ENCODE peak calls at places on chromosomes 11 and 22, in ten cellular contexts. One of them, this sample, is unnamed.

GRCh38 chr11:81772161-81772560 is 961.5 kb downstream of the FAM181B start:
- DNase-seq in lower lobe of right lung: no peak
- DNase-seq in HCT116: no peak
- DNase-seq in ovary: no peak
- DNase-seq in uterus: peak; percentile 14
- DNase-seq in esophagus squamous epithelium: no peak
- DNase-seq in PC-3: no peak
- DNase-seq in kidney: no peak
- DNase-seq in CD8-positive, alpha-beta T cell: no peak
- DNase-seq in heart right ventricle: peak; percentile 6
- DNase-seq in this sample: peak; percentile 68

GRCh38 chr11:96335389-96335788 is 7.6 kb downstream of the MAML2 start:
- DNase-seq in kidney: no peak
- DNase-seq in esophagus squamous epithelium: no peak
- DNase-seq in lower lobe of right lung: no peak
- DNase-seq in ovary: no peak
- DNase-seq in CD8-positive, alpha-beta T cell: no peak
- DNase-seq in uterus: no peak
- DNase-seq in heart right ventricle: no peak
- DNase-seq in HCT116: no peak
- DNase-seq in PC-3: no peak
- DNase-seq in this sample: no peak

GRCh38 chr11:794766-795637 is 3.1 kb downstream of the SLC25A22 start:
- DNase-seq in HCT116: no peak
- DNase-seq in esophagus squamous epithelium: no peak
- DNase-seq in PC-3: no peak
- DNase-seq in uterus: no peak
- DNase-seq in heart right ventricle: no peak
- DNase-seq in ovary: peak; percentile 56
- DNase-seq in CD8-positive, alpha-beta T cell: no peak
- DNase-seq in kidney: no peak
- DNase-seq in lower lobe of right lung: no peak
- DNase-seq in this sample: no peak

GRCh38 chr11:114315749-114316368 is 19.7 kb downstream of the NNMT start:
- DNase-seq in HCT116: no peak
- DNase-seq in CD8-positive, alpha-beta T cell: no peak
- DNase-seq in lower lobe of right lung: peak; percentile 54
- DNase-seq in kidney: no peak
- DNase-seq in ovary: no peak
- DNase-seq in PC-3: peak; percentile 94
- DNase-seq in uterus: no peak
- DNase-seq in heart right ventricle: no peak
- DNase-seq in esophagus squamous epithelium: no peak
- DNase-seq in this sample: no peak

GRCh38 chr11:76152741-76153608 is 53.3 kb downstream of the WNT11 start:
- DNase-seq in uterus: no peak
- DNase-seq in kidney: no peak
- DNase-seq in PC-3: no peak
- DNase-seq in lower lobe of right lung: no peak
- DNase-seq in HCT116: no peak
- DNase-seq in heart right ventricle: no peak
- DNase-seq in esophagus squamous epithelium: no peak
- DNase-seq in CD8-positive, alpha-beta T cell: no peak
- DNase-seq in ovary: no peak
- DNase-seq in this sample: no peak

GRCh38 chr11:134656861-134657540 is 245.0 kb upstream of the B3GAT1 start:
- DNase-seq in lower lobe of right lung: no peak
- DNase-seq in uterus: no peak
- DNase-seq in kidney: peak; percentile 41
- DNase-seq in PC-3: no peak
- DNase-seq in HCT116: no peak
- DNase-seq in ovary: no peak
- DNase-seq in heart right ventricle: peak; percentile 1
- DNase-seq in CD8-positive, alpha-beta T cell: no peak
- DNase-seq in esophagus squamous epithelium: no peak
- DNase-seq in this sample: no peak

GRCh38 chr11:19352736-19353110 is 112.0 kb upstream of the E2F8 start:
- DNase-seq in lower lobe of right lung: no peak
- DNase-seq in heart right ventricle: no peak
- DNase-seq in kidney: no peak
- DNase-seq in HCT116: no peak
- DNase-seq in esophagus squamous epithelium: no peak
- DNase-seq in CD8-positive, alpha-beta T cell: no peak
- DNase-seq in PC-3: no peak
- DNase-seq in uterus: no peak
- DNase-seq in ovary: no peak
- DNase-seq in this sample: no peak

GRCh38 chr11:116690623-116691022 is 82.2 kb downstream of the BUD13 start:
- DNase-seq in kidney: no peak
- DNase-seq in CD8-positive, alpha-beta T cell: no peak
- DNase-seq in uterus: no peak
- DNase-seq in HCT116: no peak
- DNase-seq in lower lobe of right lung: no peak
- DNase-seq in PC-3: no peak
- DNase-seq in esophagus squamous epithelium: no peak
- DNase-seq in heart right ventricle: no peak
- DNase-seq in ovary: no peak
- DNase-seq in this sample: no peak

GRCh38 chr22:41394012-41394356 is 12.2 kb downstream of the TEF start:
- DNase-seq in uterus: no peak
- DNase-seq in esophagus squamous epithelium: no peak
- DNase-seq in heart right ventricle: no peak
- DNase-seq in PC-3: no peak
- DNase-seq in HCT116: no peak
- DNase-seq in CD8-positive, alpha-beta T cell: no peak
- DNase-seq in lower lobe of right lung: no peak
- DNase-seq in ovary: no peak
- DNase-seq in kidney: no peak
- DNase-seq in this sample: no peak

GRCh38 chr11:129258205-129258604 is 66.1 kb upstream of the ARHGAP32 start:
- DNase-seq in esophagus squamous epithelium: no peak
- DNase-seq in CD8-positive, alpha-beta T cell: no peak
- DNase-seq in PC-3: no peak
- DNase-seq in uterus: no peak
- DNase-seq in kidney: no peak
- DNase-seq in lower lobe of right lung: no peak
- DNase-seq in heart right ventricle: no peak
- DNase-seq in HCT116: no peak
- DNase-seq in ovary: no peak
- DNase-seq in this sample: no peak

GRCh38 chr11:73965764-73966121 is 14.9 kb downstream of the DNAJB13 start:
- DNase-seq in lower lobe of right lung: no peak
- DNase-seq in esophagus squamous epithelium: no peak
- DNase-seq in heart right ventricle: no peak
- DNase-seq in kidney: no peak
- DNase-seq in PC-3: no peak
- DNase-seq in uterus: no peak
- DNase-seq in ovary: no peak
- DNase-seq in CD8-positive, alpha-beta T cell: no peak
- DNase-seq in HCT116: no peak
- DNase-seq in this sample: no peak

GRCh38 chr11:75583710-75584658 is 21.9 kb downstream of the SERPINH1 start:
- DNase-seq in kidney: peak; percentile 95
- DNase-seq in lower lobe of right lung: peak; percentile 77
- DNase-seq in CD8-positive, alpha-beta T cell: no peak
- DNase-seq in heart right ventricle: peak; percentile 78
- DNase-seq in HCT116: no peak
- DNase-seq in PC-3: no peak
- DNase-seq in uterus: peak; percentile 84
- DNase-seq in ovary: peak; percentile 83
- DNase-seq in esophagus squamous epithelium: no peak
- DNase-seq in this sample: no peak

GRCh38 chr11:24515632-24516031 is 18.8 kb downstream of the LUZP2 start:
- DNase-seq in heart right ventricle: no peak
- DNase-seq in HCT116: no peak
- DNase-seq in uterus: no peak
- DNase-seq in lower lobe of right lung: no peak
- DNase-seq in CD8-positive, alpha-beta T cell: no peak
- DNase-seq in PC-3: no peak
- DNase-seq in esophagus squamous epithelium: no peak
- DNase-seq in ovary: no peak
- DNase-seq in kidney: no peak
- DNase-seq in this sample: no peak

GRCh38 chr22:46547179-46547882 is 9.9 kb upstream of the CELSR1 start:
- DNase-seq in uterus: peak; percentile 46
- DNase-seq in esophagus squamous epithelium: no peak
- DNase-seq in heart right ventricle: peak; percentile 58
- DNase-seq in HCT116: no peak
- DNase-seq in kidney: peak; percentile 86
- DNase-seq in PC-3: no peak
- DNase-seq in lower lobe of right lung: peak; percentile 63
- DNase-seq in CD8-positive, alpha-beta T cell: no peak
- DNase-seq in ovary: no peak
- DNase-seq in this sample: peak; percentile 64

GRCh38 chr11:72072348-72072747 is 8.0 kb downstream of the NUMA1 start:
- DNase-seq in HCT116: peak; percentile 59
- DNase-seq in heart right ventricle: no peak
- DNase-seq in ovary: no peak
- DNase-seq in uterus: no peak
- DNase-seq in PC-3: peak; percentile 91
- DNase-seq in CD8-positive, alpha-beta T cell: no peak
- DNase-seq in kidney: no peak
- DNase-seq in lower lobe of right lung: no peak
- DNase-seq in esophagus squamous epithelium: no peak
- DNase-seq in this sample: peak; percentile 72
- H3K27ac ChIP-seq in HCT116: peak overlapping the region; percentile 76
- H3K27ac ChIP-seq in heart right ventricle: no peak overlapping the region
- H3K27ac ChIP-seq in ovary: no peak overlapping the region
- H3K27ac ChIP-seq in uterus: peak overlapping the region; percentile 25
- H3K27ac ChIP-seq in PC-3: peak overlapping the region; percentile 25
- H3K27ac ChIP-seq in CD8-positive, alpha-beta T cell: no peak overlapping the region
- H3K27ac ChIP-seq in kidney: no peak overlapping the region
- H3K27ac ChIP-seq in lower lobe of right lung: peak overlapping the region; percentile 32
- H3K27ac ChIP-seq in esophagus squamous epithelium: peak overlapping the region; percentile 82
- H3K27ac ChIP-seq in this sample: peak overlapping the region; percentile 65

DNA sequence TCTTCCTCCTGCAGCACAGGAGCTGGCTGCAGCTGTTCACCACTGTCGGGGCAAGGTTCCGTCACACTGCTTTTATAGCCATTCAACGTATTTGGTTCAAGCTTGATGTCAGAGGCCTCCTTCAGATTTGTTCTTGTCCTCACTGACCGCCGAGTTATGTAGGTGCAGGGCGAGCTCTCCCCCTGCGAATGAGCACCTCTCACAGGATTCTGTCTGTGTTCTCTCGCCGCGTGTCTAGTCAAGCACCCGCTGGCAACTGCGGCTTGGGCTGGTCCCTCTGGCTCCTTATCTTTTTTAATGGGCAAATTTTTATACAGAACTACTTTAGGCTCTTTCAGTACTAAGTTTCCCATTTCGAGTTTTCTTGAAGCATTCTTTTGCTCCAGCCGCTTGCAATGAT is 37.4 kb upstream of the CHKA start:
- DNase-seq in uterus: no peak
- DNase-seq in heart right ventricle: no peak
- DNase-seq in lower lobe of right lung: no peak
- DNase-seq in HCT116: no peak
- DNase-seq in esophagus squamous epithelium: no peak
- DNase-seq in CD8-positive, alpha-beta T cell: no peak
- DNase-seq in ovary: no peak
- DNase-seq in PC-3: no peak
- DNase-seq in kidney: no peak
- DNase-seq in this sample: no peak
- H3K36me3 ChIP-seq in uterus: no peaks in the 10 kb centered on the region
- H3K36me3 ChIP-seq in heart right ventricle: peaks cover 10% of the 10 kb centered on the region
- H3K36me3 ChIP-seq in lower lobe of right lung: peaks cover 21% of the 10 kb centered on the region
- H3K36me3 ChIP-seq in HCT116: no peaks in the 10 kb centered on the region
- H3K36me3 ChIP-seq in esophagus squamous epithelium: peaks cover 10% of the 10 kb centered on the region
- H3K36me3 ChIP-seq in CD8-positive, alpha-beta T cell: peaks cover 8% of the 10 kb centered on the region
- H3K36me3 ChIP-seq in ovary: no peaks in the 10 kb centered on the region
- H3K36me3 ChIP-seq in PC-3: peaks cover 1% of the 10 kb centered on the region
- H3K36me3 ChIP-seq in kidney: peaks cover 9% of the 10 kb centered on the region
- H3K36me3 ChIP-seq in this sample: peaks cover 10% of the 10 kb centered on the region

DNA sequence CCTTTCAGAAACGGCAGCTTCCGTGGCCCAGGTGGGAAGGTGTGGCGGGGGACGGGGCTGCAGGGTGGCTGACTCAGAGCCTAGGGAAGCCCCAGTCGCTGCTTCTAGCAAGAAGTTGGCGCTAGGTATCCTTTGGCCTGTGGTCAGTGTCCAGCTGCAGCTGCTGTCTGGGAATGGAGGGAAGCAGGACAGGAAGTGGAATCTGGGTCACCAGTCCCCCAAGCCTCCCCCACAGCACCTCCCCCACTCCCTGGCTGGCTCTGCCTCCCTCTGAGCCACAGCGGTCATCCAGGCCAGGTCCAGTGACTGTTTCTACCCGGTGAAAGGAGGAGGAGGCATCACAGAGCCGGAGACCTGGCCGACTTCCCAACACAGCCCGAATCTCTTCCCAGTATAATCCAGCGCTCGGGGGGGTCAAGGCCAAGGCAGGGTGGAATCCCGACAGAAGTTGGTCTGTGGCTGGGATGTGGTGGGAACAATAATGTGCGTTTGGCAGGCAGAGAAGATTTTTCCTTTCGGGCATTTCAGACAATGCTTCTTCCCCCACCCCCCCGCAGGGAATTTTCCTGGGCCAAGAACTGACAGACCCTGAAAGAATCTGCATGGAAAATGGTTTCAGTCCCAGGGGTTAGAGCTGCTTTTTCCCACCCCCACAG is 45.1 kb downstream of the C11orf96 start:
- DNase-seq in HCT116: no peak
- DNase-seq in ovary: peak; percentile 100
- DNase-seq in uterus: peak; percentile 96
- DNase-seq in PC-3: peak; percentile 48
- DNase-seq in kidney: peak; percentile 98
- DNase-seq in heart right ventricle: peak; percentile 94
- DNase-seq in lower lobe of right lung: peak; percentile 74
- DNase-seq in esophagus squamous epithelium: no peak
- DNase-seq in CD8-positive, alpha-beta T cell: no peak
- DNase-seq in this sample: peak; percentile 65
- H3K4me3 ChIP-seq in HCT116: no peak overlapping the region
- H3K4me3 ChIP-seq in ovary: no peak overlapping the region
- H3K4me3 ChIP-seq in uterus: no peak overlapping the region
- H3K4me3 ChIP-seq in PC-3: peak overlapping the region; percentile 27
- H3K4me3 ChIP-seq in kidney: no peak overlapping the region
- H3K4me3 ChIP-seq in heart right ventricle: peak overlapping the region; percentile 12
- H3K4me3 ChIP-seq in lower lobe of right lung: no peak overlapping the region
- H3K4me3 ChIP-seq in esophagus squamous epithelium: no peak overlapping the region
- H3K4me3 ChIP-seq in CD8-positive, alpha-beta T cell: no peak overlapping the region
- H3K4me3 ChIP-seq in this sample: no peak overlapping the region

DNA sequence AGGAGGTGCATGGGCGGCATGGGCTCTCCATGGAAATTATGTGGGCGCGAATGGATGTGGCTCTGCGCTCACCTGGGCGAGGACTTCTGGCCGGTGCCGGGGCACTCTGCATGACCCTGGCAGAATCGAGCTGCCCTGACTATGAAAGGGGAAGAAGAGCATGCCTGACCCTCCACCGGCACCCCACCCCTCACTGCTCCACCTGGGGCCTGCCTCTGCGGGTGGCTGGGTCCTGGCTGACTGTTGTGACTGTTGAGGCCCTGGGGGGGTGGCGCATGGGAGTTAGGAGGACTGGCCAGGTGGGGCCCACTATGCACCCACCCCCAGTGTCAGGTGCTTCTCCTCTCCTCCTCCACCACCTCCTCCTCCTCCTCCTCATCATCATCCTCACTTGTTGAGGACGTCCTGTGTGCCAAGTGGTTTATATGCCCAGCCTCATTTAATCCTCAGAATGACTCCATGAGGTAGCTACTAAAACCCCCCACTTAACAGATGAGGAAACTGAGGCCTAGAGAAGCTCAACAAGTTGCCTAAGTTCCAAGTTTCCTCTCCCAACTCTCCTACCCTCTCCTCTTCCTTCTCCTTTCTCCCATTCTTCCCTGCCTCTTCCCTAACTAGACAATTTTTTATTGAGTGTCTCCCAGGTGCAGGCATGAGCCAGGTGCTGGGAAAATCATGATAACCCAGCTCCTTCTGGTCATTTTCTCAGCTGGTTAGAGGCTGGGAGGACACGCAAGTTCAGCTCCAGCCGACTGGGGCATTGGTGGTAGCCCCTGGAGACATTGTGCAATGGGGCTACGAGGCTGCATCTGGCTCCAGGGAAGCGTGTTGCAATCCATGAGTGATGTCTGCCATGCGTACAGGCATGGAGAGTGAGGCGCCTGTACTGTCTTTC is 2.3 kb downstream of the MYEOV start:
- DNase-seq in ovary: no peak
- DNase-seq in HCT116: no peak
- DNase-seq in uterus: no peak
- DNase-seq in lower lobe of right lung: peak; percentile 69
- DNase-seq in kidney: peak; percentile 84
- DNase-seq in esophagus squamous epithelium: no peak
- DNase-seq in heart right ventricle: no peak
- DNase-seq in PC-3: peak; percentile 53
- DNase-seq in CD8-positive, alpha-beta T cell: no peak
- DNase-seq in this sample: peak; percentile 61
- H3K27ac ChIP-seq in ovary: no peak overlapping the region
- H3K27ac ChIP-seq in HCT116: peak overlapping the region; percentile 99
- H3K27ac ChIP-seq in uterus: no peak overlapping the region
- H3K27ac ChIP-seq in lower lobe of right lung: peak overlapping the region; percentile 88
- H3K27ac ChIP-seq in kidney: peak overlapping the region; percentile 93
- H3K27ac ChIP-seq in esophagus squamous epithelium: peak overlapping the region; percentile 90
- H3K27ac ChIP-seq in heart right ventricle: no peak overlapping the region
- H3K27ac ChIP-seq in PC-3: peak overlapping the region; percentile 98
- H3K27ac ChIP-seq in CD8-positive, alpha-beta T cell: no peak overlapping the region
- H3K27ac ChIP-seq in this sample: peak overlapping the region; percentile 68

This sample was measured in brain microvascular endothelial cell.